ENCODE peak calls at places on chromosome 17, in eight cellular contexts. F is HS-5; E is central memory CD8-positive, alpha-beta T cell; G is BE2C; W is endothelial cell; J is KBM-7; P is iPS DF 6.9; H is HCT116. I is an unnamed sample.

GRCh38 chr17:38749222-38750043 is 1.3 kb upstream of the PCGF2 start:
- DNase-seq in F (peak; percentile 36), E (no peak), G (peak; percentile 73), W (peak; percentile 59), J (no peak), P (no peak), H (peak; percentile 56), I (no peak)

GRCh38 chr17:3964203-3965122 is at the start of gene ATP2A3:
- DNase-seq in F (no peak), E (peak; percentile 35), G (no peak), W (peak; percentile 39), J (peak; percentile 56), P (no peak), H (no peak), I (peak; percentile 43)

GRCh38 chr17:81535007-81535328 is 6.8 kb downstream of the FSCN2 start:
- DNase-seq in F (no peak), E (no peak), G (no peak), W (no peak), J (no peak), P (no peak), H (no peak), I (no peak)

GRCh38 chr17:79721993-79722671 is 8.6 kb upstream of the ENPP7 start:
- DNase-seq in F (no peak), E (no peak), G (peak; percentile 47), W (no peak), J (peak; percentile 27), P (no peak), H (no peak), I (no peak)

GRCh38 chr17:50640701-50641338 is 6.1 kb downstream of the ABCC3 start:
- DNase-seq in F (no peak), E (no peak), G (peak; percentile 39), W (no peak), J (peak; percentile 56), P (no peak), H (no peak), I (no peak)

GRCh38 chr17:37710344-37710886 is 34.4 kb downstream of the HNF1B start:
- DNase-seq in F (no peak), E (no peak), G (peak; percentile 53), W (peak; percentile 77), J (peak; percentile 61), P (peak; percentile 70), H (peak; percentile 22), I (no peak)

GRCh38 chr17:42378597-42379594 is 9.3 kb downstream of the STAT3 start:
- DNase-seq in F (no peak), E (no peak), G (no peak), W (no peak), J (peak; percentile 54), P (no peak), H (no peak), I (no peak)

GRCh38 chr17:58693208-58693607 is 806 bp downstream of the RAD51C start:
- DNase-seq in F (no peak), E (no peak), G (no peak), W (no peak), J (peak; percentile 56), P (no peak), H (no peak), I (no peak)

GRCh38 chr17:28982191-28982793 is 23.5 kb downstream of the SEZ6 start:
- DNase-seq in F (no peak), E (peak; percentile 25), G (no peak), W (no peak), J (peak; percentile 91), P (no peak), H (no peak), I (no peak)

GRCh38 chr17:28940675-28941074 is 10.6 kb downstream of the PHF12 start:
- DNase-seq in F (no peak), E (no peak), G (no peak), W (no peak), J (no peak), P (no peak), H (no peak), I (no peak)

GRCh38 chr17:18378205-18378505 is 577 bp downstream of the EVPLL start:
- DNase-seq in F (no peak), E (no peak), G (no peak), W (no peak), J (no peak), P (no peak), H (no peak), I (no peak)

GRCh38 chr17:78174332-78174869 is 6.0 kb downstream of the SYNGR2 start:
- DNase-seq in F (no peak), E (no peak), G (no peak), W (no peak), J (no peak), P (no peak), H (no peak), I (no peak)

GRCh38 chr17:31789707-31790505 is 69.1 kb downstream of the COPRS start:
- DNase-seq in F (no peak), E (no peak), G (no peak), W (no peak), J (no peak), P (no peak), H (no peak), I (no peak)

GRCh38 chr17:29930399-29931010 is 477 bp upstream of the SSH2 start:
- DNase-seq in F (no peak), E (no peak), G (no peak), W (peak; percentile 15), J (peak; percentile 58), P (no peak), H (no peak), I (no peak)

GRCh38 chr17:76314392-76315227 is 6.5 kb upstream of the QRICH2 start:
- DNase-seq in F (no peak), E (no peak), G (no peak), W (peak; percentile 39), J (peak; percentile 21), P (no peak), H (no peak), I (no peak)

GRCh38 chr17:66567234-66568170 is 265.1 kb downstream of the PRKCA start:
- DNase-seq in F (peak; percentile 83), E (peak; percentile 77), G (peak; percentile 83), W (peak; percentile 84), J (peak; percentile 81), P (peak; percentile 83), H (peak; percentile 71), I (peak; percentile 68)

GRCh38 chr17:50469005-50469605 is 425 bp upstream of the CHAD start:
- DNase-seq in F (no peak), E (no peak), G (no peak), W (no peak), J (no peak), P (no peak), H (no peak), I (no peak)

GRCh38 chr17:55580596-55581133 is 69.4 kb upstream of the SMIM36 start:
- DNase-seq in F (no peak), E (no peak), G (no peak), W (no peak), J (no peak), P (no peak), H (no peak), I (no peak)

GRCh38 chr17:50262001-50262794 is 12.1 kb upstream of the TMEM92 start:
- DNase-seq in F (no peak), E (no peak), G (no peak), W (no peak), J (no peak), P (no peak), H (no peak), I (no peak)

I was measured in activated CD4-positive, CD25-positive, alpha-beta regulatory T cell.